ENCODE peak calls at places on chromosomes 5 and 9, in ten cellular contexts. One of them, this sample, is unnamed.

GRCh38 chr5:119949426-119949999 is 320.2 kb downstream of the FAM170A start:
- DNase-seq in DMS79: no peak
- DNase-seq in hepatic stellate cell: no peak
- DNase-seq in stimulated activated CD8-positive, alpha-beta memory T cell treated with anti-CD3 and anti-CD28 coated beads, Interleukin-2, amount 100 ng/mL, for 48 hours: no peak
- DNase-seq in activated CD4-positive, alpha-beta T cell treated with anti-CD3 and anti-CD28 coated beads, Interleukin-2, amount 50 U/mL, for 4 hours: no peak
- DNase-seq in brain microvascular endothelial cell: no peak
- DNase-seq in cardiac fibroblast: no peak
- DNase-seq in PC-9: no peak
- DNase-seq in naive thymus-derived CD4-positive, alpha-beta T cell: no peak
- DNase-seq in stimulated activated CD4-positive, alpha-beta T cell treated with anti-CD3 and anti-CD28 coated beads, Interleukin-1b, Interleukin-23, amount 100 ng/mL, for 24 hours: no peak
- DNase-seq in this sample: no peak

GRCh38 chr9:34163439-34163838 is 15.4 kb upstream of the UBAP1 start:
- DNase-seq in DMS79: no peak
- DNase-seq in hepatic stellate cell: no peak
- DNase-seq in stimulated activated CD8-positive, alpha-beta memory T cell treated with anti-CD3 and anti-CD28 coated beads, Interleukin-2, amount 100 ng/mL, for 48 hours: no peak
- DNase-seq in activated CD4-positive, alpha-beta T cell treated with anti-CD3 and anti-CD28 coated beads, Interleukin-2, amount 50 U/mL, for 4 hours: no peak
- DNase-seq in brain microvascular endothelial cell: no peak
- DNase-seq in cardiac fibroblast: peak
- DNase-seq in PC-9: peak
- DNase-seq in naive thymus-derived CD4-positive, alpha-beta T cell: no peak
- DNase-seq in stimulated activated CD4-positive, alpha-beta T cell treated with anti-CD3 and anti-CD28 coated beads, Interleukin-1b, Interleukin-23, amount 100 ng/mL, for 24 hours: no peak
- DNase-seq in this sample: no peak

GRCh38 chr9:81685763-81686613 is 3.4 kb downstream of the TLE1 start:
- DNase-seq in DMS79: peak
- DNase-seq in hepatic stellate cell: peak
- DNase-seq in stimulated activated CD8-positive, alpha-beta memory T cell treated with anti-CD3 and anti-CD28 coated beads, Interleukin-2, amount 100 ng/mL, for 48 hours: no peak
- DNase-seq in activated CD4-positive, alpha-beta T cell treated with anti-CD3 and anti-CD28 coated beads, Interleukin-2, amount 50 U/mL, for 4 hours: no peak
- DNase-seq in brain microvascular endothelial cell: peak
- DNase-seq in cardiac fibroblast: peak
- DNase-seq in PC-9: peak
- DNase-seq in naive thymus-derived CD4-positive, alpha-beta T cell: no peak
- DNase-seq in stimulated activated CD4-positive, alpha-beta T cell treated with anti-CD3 and anti-CD28 coated beads, Interleukin-1b, Interleukin-23, amount 100 ng/mL, for 24 hours: no peak
- DNase-seq in this sample: peak

GRCh38 chr5:95241635-95242034 is 43.3 kb downstream of the MCTP1 start:
- DNase-seq in DMS79: no peak
- DNase-seq in hepatic stellate cell: no peak
- DNase-seq in stimulated activated CD8-positive, alpha-beta memory T cell treated with anti-CD3 and anti-CD28 coated beads, Interleukin-2, amount 100 ng/mL, for 48 hours: no peak
- DNase-seq in activated CD4-positive, alpha-beta T cell treated with anti-CD3 and anti-CD28 coated beads, Interleukin-2, amount 50 U/mL, for 4 hours: no peak
- DNase-seq in brain microvascular endothelial cell: no peak
- DNase-seq in cardiac fibroblast: no peak
- DNase-seq in PC-9: no peak
- DNase-seq in naive thymus-derived CD4-positive, alpha-beta T cell: no peak
- DNase-seq in stimulated activated CD4-positive, alpha-beta T cell treated with anti-CD3 and anti-CD28 coated beads, Interleukin-1b, Interleukin-23, amount 100 ng/mL, for 24 hours: no peak
- DNase-seq in this sample: no peak

GRCh38 chr5:4699592-4699991 is 440.5 kb upstream of the ADAMTS16 start:
- DNase-seq in DMS79: no peak
- DNase-seq in hepatic stellate cell: no peak
- DNase-seq in stimulated activated CD8-positive, alpha-beta memory T cell treated with anti-CD3 and anti-CD28 coated beads, Interleukin-2, amount 100 ng/mL, for 48 hours: no peak
- DNase-seq in activated CD4-positive, alpha-beta T cell treated with anti-CD3 and anti-CD28 coated beads, Interleukin-2, amount 50 U/mL, for 4 hours: no peak
- DNase-seq in brain microvascular endothelial cell: no peak
- DNase-seq in cardiac fibroblast: no peak
- DNase-seq in PC-9: peak
- DNase-seq in naive thymus-derived CD4-positive, alpha-beta T cell: no peak
- DNase-seq in stimulated activated CD4-positive, alpha-beta T cell treated with anti-CD3 and anti-CD28 coated beads, Interleukin-1b, Interleukin-23, amount 100 ng/mL, for 24 hours: no peak
- DNase-seq in this sample: no peak

GRCh38 chr5:145554399-145554798 is 280.7 kb downstream of the PRELID2 start:
- DNase-seq in DMS79: no peak
- DNase-seq in hepatic stellate cell: peak
- DNase-seq in stimulated activated CD8-positive, alpha-beta memory T cell treated with anti-CD3 and anti-CD28 coated beads, Interleukin-2, amount 100 ng/mL, for 48 hours: no peak
- DNase-seq in activated CD4-positive, alpha-beta T cell treated with anti-CD3 and anti-CD28 coated beads, Interleukin-2, amount 50 U/mL, for 4 hours: no peak
- DNase-seq in brain microvascular endothelial cell: peak
- DNase-seq in cardiac fibroblast: peak
- DNase-seq in PC-9: no peak
- DNase-seq in naive thymus-derived CD4-positive, alpha-beta T cell: no peak
- DNase-seq in stimulated activated CD4-positive, alpha-beta T cell treated with anti-CD3 and anti-CD28 coated beads, Interleukin-1b, Interleukin-23, amount 100 ng/mL, for 24 hours: no peak
- DNase-seq in this sample: no peak

GRCh38 chr9:38746303-38746702 is 26.4 kb upstream of the FAM240B start:
- DNase-seq in DMS79: no peak
- DNase-seq in hepatic stellate cell: no peak
- DNase-seq in stimulated activated CD8-positive, alpha-beta memory T cell treated with anti-CD3 and anti-CD28 coated beads, Interleukin-2, amount 100 ng/mL, for 48 hours: no peak
- DNase-seq in activated CD4-positive, alpha-beta T cell treated with anti-CD3 and anti-CD28 coated beads, Interleukin-2, amount 50 U/mL, for 4 hours: no peak
- DNase-seq in brain microvascular endothelial cell: no peak
- DNase-seq in cardiac fibroblast: no peak
- DNase-seq in PC-9: no peak
- DNase-seq in naive thymus-derived CD4-positive, alpha-beta T cell: no peak
- DNase-seq in stimulated activated CD4-positive, alpha-beta T cell treated with anti-CD3 and anti-CD28 coated beads, Interleukin-1b, Interleukin-23, amount 100 ng/mL, for 24 hours: no peak
- DNase-seq in this sample: no peak

GRCh38 chr5:144427871-144428270 is 257.2 kb downstream of the KCTD16 start:
- DNase-seq in DMS79: no peak
- DNase-seq in hepatic stellate cell: peak
- DNase-seq in stimulated activated CD8-positive, alpha-beta memory T cell treated with anti-CD3 and anti-CD28 coated beads, Interleukin-2, amount 100 ng/mL, for 48 hours: no peak
- DNase-seq in activated CD4-positive, alpha-beta T cell treated with anti-CD3 and anti-CD28 coated beads, Interleukin-2, amount 50 U/mL, for 4 hours: no peak
- DNase-seq in brain microvascular endothelial cell: no peak
- DNase-seq in cardiac fibroblast: no peak
- DNase-seq in PC-9: no peak
- DNase-seq in naive thymus-derived CD4-positive, alpha-beta T cell: no peak
- DNase-seq in stimulated activated CD4-positive, alpha-beta T cell treated with anti-CD3 and anti-CD28 coated beads, Interleukin-1b, Interleukin-23, amount 100 ng/mL, for 24 hours: no peak
- DNase-seq in this sample: no peak

GRCh38 chr5:176183321-176184074 is 54.7 kb upstream of the SIMC1 start:
- DNase-seq in DMS79: peak
- DNase-seq in hepatic stellate cell: no peak
- DNase-seq in stimulated activated CD8-positive, alpha-beta memory T cell treated with anti-CD3 and anti-CD28 coated beads, Interleukin-2, amount 100 ng/mL, for 48 hours: no peak
- DNase-seq in activated CD4-positive, alpha-beta T cell treated with anti-CD3 and anti-CD28 coated beads, Interleukin-2, amount 50 U/mL, for 4 hours: no peak
- DNase-seq in brain microvascular endothelial cell: no peak
- DNase-seq in cardiac fibroblast: no peak
- DNase-seq in PC-9: no peak
- DNase-seq in naive thymus-derived CD4-positive, alpha-beta T cell: no peak
- DNase-seq in stimulated activated CD4-positive, alpha-beta T cell treated with anti-CD3 and anti-CD28 coated beads, Interleukin-1b, Interleukin-23, amount 100 ng/mL, for 24 hours: no peak
- DNase-seq in this sample: no peak

GRCh38 chr9:20078246-20078645 is 289.4 kb upstream of the SLC24A2 start:
- DNase-seq in DMS79: no peak
- DNase-seq in hepatic stellate cell: no peak
- DNase-seq in stimulated activated CD8-positive, alpha-beta memory T cell treated with anti-CD3 and anti-CD28 coated beads, Interleukin-2, amount 100 ng/mL, for 48 hours: no peak
- DNase-seq in activated CD4-positive, alpha-beta T cell treated with anti-CD3 and anti-CD28 coated beads, Interleukin-2, amount 50 U/mL, for 4 hours: no peak
- DNase-seq in brain microvascular endothelial cell: no peak
- DNase-seq in cardiac fibroblast: no peak
- DNase-seq in PC-9: no peak
- DNase-seq in naive thymus-derived CD4-positive, alpha-beta T cell: no peak
- DNase-seq in stimulated activated CD4-positive, alpha-beta T cell treated with anti-CD3 and anti-CD28 coated beads, Interleukin-1b, Interleukin-23, amount 100 ng/mL, for 24 hours: no peak
- DNase-seq in this sample: no peak

GRCh38 chr9:107875571-107875980 is 386.0 kb upstream of the KLF4 start:
- DNase-seq in DMS79: no peak
- DNase-seq in hepatic stellate cell: no peak
- DNase-seq in stimulated activated CD8-positive, alpha-beta memory T cell treated with anti-CD3 and anti-CD28 coated beads, Interleukin-2, amount 100 ng/mL, for 48 hours: no peak
- DNase-seq in activated CD4-positive, alpha-beta T cell treated with anti-CD3 and anti-CD28 coated beads, Interleukin-2, amount 50 U/mL, for 4 hours: no peak
- DNase-seq in brain microvascular endothelial cell: no peak
- DNase-seq in cardiac fibroblast: no peak
- DNase-seq in PC-9: no peak
- DNase-seq in naive thymus-derived CD4-positive, alpha-beta T cell: no peak
- DNase-seq in stimulated activated CD4-positive, alpha-beta T cell treated with anti-CD3 and anti-CD28 coated beads, Interleukin-1b, Interleukin-23, amount 100 ng/mL, for 24 hours: no peak
- DNase-seq in this sample: no peak

GRCh38 chr5:73447234-73448071 is 1.1 kb downstream of the FOXD1 start:
- DNase-seq in DMS79: no peak
- DNase-seq in hepatic stellate cell: no peak
- DNase-seq in stimulated activated CD8-positive, alpha-beta memory T cell treated with anti-CD3 and anti-CD28 coated beads, Interleukin-2, amount 100 ng/mL, for 48 hours: no peak
- DNase-seq in activated CD4-positive, alpha-beta T cell treated with anti-CD3 and anti-CD28 coated beads, Interleukin-2, amount 50 U/mL, for 4 hours: no peak
- DNase-seq in brain microvascular endothelial cell: peak
- DNase-seq in cardiac fibroblast: peak
- DNase-seq in PC-9: peak
- DNase-seq in naive thymus-derived CD4-positive, alpha-beta T cell: peak
- DNase-seq in stimulated activated CD4-positive, alpha-beta T cell treated with anti-CD3 and anti-CD28 coated beads, Interleukin-1b, Interleukin-23, amount 100 ng/mL, for 24 hours: no peak
- DNase-seq in this sample: peak

GRCh38 chr5:171945476-171945875 is 61.0 kb downstream of the FBXW11 start:
- DNase-seq in DMS79: no peak
- DNase-seq in hepatic stellate cell: no peak
- DNase-seq in stimulated activated CD8-positive, alpha-beta memory T cell treated with anti-CD3 and anti-CD28 coated beads, Interleukin-2, amount 100 ng/mL, for 48 hours: no peak
- DNase-seq in activated CD4-positive, alpha-beta T cell treated with anti-CD3 and anti-CD28 coated beads, Interleukin-2, amount 50 U/mL, for 4 hours: no peak
- DNase-seq in brain microvascular endothelial cell: no peak
- DNase-seq in cardiac fibroblast: no peak
- DNase-seq in PC-9: no peak
- DNase-seq in naive thymus-derived CD4-positive, alpha-beta T cell: no peak
- DNase-seq in stimulated activated CD4-positive, alpha-beta T cell treated with anti-CD3 and anti-CD28 coated beads, Interleukin-1b, Interleukin-23, amount 100 ng/mL, for 24 hours: no peak
- DNase-seq in this sample: no peak

GRCh38 chr9:128048663-128049062 is 18.5 kb downstream of the NAIF1 start:
- DNase-seq in DMS79: no peak
- DNase-seq in hepatic stellate cell: no peak
- DNase-seq in stimulated activated CD8-positive, alpha-beta memory T cell treated with anti-CD3 and anti-CD28 coated beads, Interleukin-2, amount 100 ng/mL, for 48 hours: no peak
- DNase-seq in activated CD4-positive, alpha-beta T cell treated with anti-CD3 and anti-CD28 coated beads, Interleukin-2, amount 50 U/mL, for 4 hours: no peak
- DNase-seq in brain microvascular endothelial cell: no peak
- DNase-seq in cardiac fibroblast: no peak
- DNase-seq in PC-9: no peak
- DNase-seq in naive thymus-derived CD4-positive, alpha-beta T cell: no peak
- DNase-seq in stimulated activated CD4-positive, alpha-beta T cell treated with anti-CD3 and anti-CD28 coated beads, Interleukin-1b, Interleukin-23, amount 100 ng/mL, for 24 hours: no peak
- DNase-seq in this sample: no peak

GRCh38 chr5:159518361-159518760 is 188.1 kb upstream of the IL12B start:
- DNase-seq in DMS79: no peak
- DNase-seq in hepatic stellate cell: no peak
- DNase-seq in stimulated activated CD8-positive, alpha-beta memory T cell treated with anti-CD3 and anti-CD28 coated beads, Interleukin-2, amount 100 ng/mL, for 48 hours: no peak
- DNase-seq in activated CD4-positive, alpha-beta T cell treated with anti-CD3 and anti-CD28 coated beads, Interleukin-2, amount 50 U/mL, for 4 hours: no peak
- DNase-seq in brain microvascular endothelial cell: no peak
- DNase-seq in cardiac fibroblast: peak
- DNase-seq in PC-9: peak
- DNase-seq in naive thymus-derived CD4-positive, alpha-beta T cell: no peak
- DNase-seq in stimulated activated CD4-positive, alpha-beta T cell treated with anti-CD3 and anti-CD28 coated beads, Interleukin-1b, Interleukin-23, amount 100 ng/mL, for 24 hours: no peak
- DNase-seq in this sample: no peak

GRCh38 chr9:81777514-81777913 is 88.2 kb upstream of the TLE1 start:
- DNase-seq in DMS79: no peak
- DNase-seq in hepatic stellate cell: no peak
- DNase-seq in stimulated activated CD8-positive, alpha-beta memory T cell treated with anti-CD3 and anti-CD28 coated beads, Interleukin-2, amount 100 ng/mL, for 48 hours: no peak
- DNase-seq in activated CD4-positive, alpha-beta T cell treated with anti-CD3 and anti-CD28 coated beads, Interleukin-2, amount 50 U/mL, for 4 hours: no peak
- DNase-seq in brain microvascular endothelial cell: no peak
- DNase-seq in cardiac fibroblast: no peak
- DNase-seq in PC-9: no peak
- DNase-seq in naive thymus-derived CD4-positive, alpha-beta T cell: no peak
- DNase-seq in stimulated activated CD4-positive, alpha-beta T cell treated with anti-CD3 and anti-CD28 coated beads, Interleukin-1b, Interleukin-23, amount 100 ng/mL, for 24 hours: no peak
- DNase-seq in this sample: no peak

GRCh38 chr5:149563461-149563860 is 12.2 kb upstream of the CSNK1A1 start:
- DNase-seq in DMS79: no peak
- DNase-seq in hepatic stellate cell: peak
- DNase-seq in stimulated activated CD8-positive, alpha-beta memory T cell treated with anti-CD3 and anti-CD28 coated beads, Interleukin-2, amount 100 ng/mL, for 48 hours: no peak
- DNase-seq in activated CD4-positive, alpha-beta T cell treated with anti-CD3 and anti-CD28 coated beads, Interleukin-2, amount 50 U/mL, for 4 hours: no peak
- DNase-seq in brain microvascular endothelial cell: no peak
- DNase-seq in cardiac fibroblast: peak
- DNase-seq in PC-9: no peak
- DNase-seq in naive thymus-derived CD4-positive, alpha-beta T cell: no peak
- DNase-seq in stimulated activated CD4-positive, alpha-beta T cell treated with anti-CD3 and anti-CD28 coated beads, Interleukin-1b, Interleukin-23, amount 100 ng/mL, for 24 hours: no peak
- DNase-seq in this sample: no peak

GRCh38 chr5:136035837-136036236 is 7.0 kb downstream of the TGFBI start:
- DNase-seq in DMS79: no peak
- DNase-seq in hepatic stellate cell: no peak
- DNase-seq in stimulated activated CD8-positive, alpha-beta memory T cell treated with anti-CD3 and anti-CD28 coated beads, Interleukin-2, amount 100 ng/mL, for 48 hours: no peak
- DNase-seq in activated CD4-positive, alpha-beta T cell treated with anti-CD3 and anti-CD28 coated beads, Interleukin-2, amount 50 U/mL, for 4 hours: no peak
- DNase-seq in brain microvascular endothelial cell: no peak
- DNase-seq in cardiac fibroblast: no peak
- DNase-seq in PC-9: no peak
- DNase-seq in naive thymus-derived CD4-positive, alpha-beta T cell: no peak
- DNase-seq in stimulated activated CD4-positive, alpha-beta T cell treated with anti-CD3 and anti-CD28 coated beads, Interleukin-1b, Interleukin-23, amount 100 ng/mL, for 24 hours: no peak
- DNase-seq in this sample: no peak